ENCODE peak calls at places on chromosome 20, in eight cellular contexts. L is WERI-Rb-1, E is transverse colon, J is foreskin fibroblast, X is pancreas, A is K562, G is heart right ventricle, T is Panc1. V is an unnamed sample.
A peak's percentile ranks its signal among the peaks of the same experiment; 100 is the strongest.

GRCh38 chr20:45592574-45593189 is 13.6 kb upstream of the WFDC8 start:
- DNase-seq in T (peak; percentile 47), X (no peak), L (peak; percentile 43), A (peak; percentile 27), G (no peak), E (no peak), J (peak; percentile 30), V (peak; percentile 9)

GRCh38 chr20:38083338-38084048 is 49.9 kb downstream of the RPRD1B start:
- DNase-seq in J (no peak), T (no peak), A (no peak), G (no peak), E (no peak), X (no peak), L (no peak), V (peak; percentile 25)

GRCh38 chr20:39630215-39630614 is 668.1 kb downstream of the DHX35 start:
- DNase-seq in J (no peak), E (no peak), X (no peak), G (no peak), T (no peak), A (no peak), L (no peak), V (no peak)

GRCh38 chr20:38426006-38426405 is 9.1 kb downstream of the SNHG17 start:
- DNase-seq in G (no peak), A (no peak), X (no peak), T (no peak), L (no peak), J (peak; percentile 87), E (no peak), V (peak; percentile 87)

GRCh38 chr20:35625584-35626385 is 10.2 kb downstream of the SPAG4 start:
- DNase-seq in T (no peak), A (no peak), J (no peak), L (no peak), X (no peak), E (no peak), G (no peak), V (no peak)

GRCh38 chr20:33291830-33292355 is 8.9 kb downstream of the BPIFB1 start:
- DNase-seq in G (no peak), X (peak; percentile 75), J (no peak), E (peak; percentile 33), A (peak; percentile 84), L (peak; percentile 74), T (peak; percentile 42), V (no peak)

GRCh38 chr20:44111712-44112335 is 75.2 kb downstream of the JPH2 start:
- DNase-seq in A (no peak), T (no peak), G (no peak), J (peak; percentile 15), X (no peak), E (peak; percentile 19), L (no peak), V (no peak)

GRCh38 chr20:38805502-38805957 is at the start of gene PPP1R16B:
- DNase-seq in J (no peak), X (peak; percentile 47), L (peak; percentile 47), E (peak; percentile 70), G (peak; percentile 62), T (no peak), A (peak; percentile 83), V (no peak)

GRCh38 chr20:46255440-46256104 is 52.7 kb downstream of the CDH22 start:
- DNase-seq in G (peak; percentile 71), E (peak; percentile 87), A (peak; percentile 45), T (no peak), L (peak; percentile 68), X (peak; percentile 98), J (no peak), V (peak; percentile 7)

GRCh38 chr20:44626278-44626677 is 25.2 kb downstream of the ADA start:
- DNase-seq in E (no peak), A (no peak), J (no peak), X (no peak), G (no peak), T (no peak), L (no peak), V (no peak)

GRCh38 chr20:61042501-61043385 is 209.3 kb upstream of the CDH4 start:
- DNase-seq in J (peak; percentile 2), X (no peak), A (no peak), E (no peak), L (no peak), T (no peak), G (no peak), V (no peak)

GRCh38 chr20:43786885-43787284 is 60.1 kb upstream of the GTSF1L start:
- DNase-seq in X (no peak), G (no peak), T (no peak), A (no peak), L (no peak), E (no peak), J (no peak), V (no peak)

GRCh38 chr20:5000263-5001173 is 792 bp downstream of the SLC23A2 start:
- DNase-seq in J (no peak), E (peak; percentile 39), A (peak; percentile 40), L (peak; percentile 59), X (peak; percentile 68), T (no peak), G (peak; percentile 41), V (no peak)

GRCh38 chr20:38267251-38267650 is 6.7 kb upstream of the KIAA1755 start:
- DNase-seq in G (no peak), E (no peak), T (no peak), X (no peak), A (no peak), L (no peak), J (no peak), V (no peak)

GRCh38 chr20:9837634-9838033 is 1.2 kb downstream of the PAK5 start:
- DNase-seq in T (no peak), G (no peak), J (no peak), L (no peak), E (no peak), X (no peak), A (no peak), V (no peak)

GRCh38 chr20:9835302-9835701 is 3.6 kb downstream of the PAK5 start:
- DNase-seq in X (no peak), G (no peak), L (no peak), T (no peak), J (no peak), E (no peak), A (no peak), V (no peak)

GRCh38 chr20:9838378-9839295 is at the start of gene PAK5:
- DNase-seq in G (peak; percentile 8), E (no peak), J (peak; percentile 4), X (peak; percentile 95), A (no peak), L (peak; percentile 95), T (no peak), V (peak; percentile 48)

GRCh38 chr20:9838035-9838377 is 870 bp downstream of the PAK5 start:
- DNase-seq in E (no peak), L (no peak), G (no peak), A (no peak), X (no peak), J (no peak), T (no peak), V (no peak)

GRCh38 chr20:9839626-9840025 is 750 bp upstream of the PAK5 start:
- DNase-seq in T (no peak), A (no peak), G (no peak), L (no peak), E (no peak), J (no peak), X (no peak), V (no peak)
- H3K4me3 ChIP-seq in T (no peak overlapping the region), A (no peak overlapping the region), G (no peak overlapping the region), L (peak overlapping the region; percentile 59), E (no peak overlapping the region), J (no peak overlapping the region), X (no peak overlapping the region), V (no peak overlapping the region)

GRCh38 chr20:11852189-11852588 is 65.5 kb upstream of the BTBD3 start:
- DNase-seq in G (no peak), X (no peak), L (no peak), T (no peak), A (no peak), E (no peak), J (no peak), V (no peak)
- TF ChIP-seq CTCF in G (no peak), X (no peak), L (no peak), T (no peak), A (no peak), E (no peak), J (no peak), V (no peak)

DNA sequence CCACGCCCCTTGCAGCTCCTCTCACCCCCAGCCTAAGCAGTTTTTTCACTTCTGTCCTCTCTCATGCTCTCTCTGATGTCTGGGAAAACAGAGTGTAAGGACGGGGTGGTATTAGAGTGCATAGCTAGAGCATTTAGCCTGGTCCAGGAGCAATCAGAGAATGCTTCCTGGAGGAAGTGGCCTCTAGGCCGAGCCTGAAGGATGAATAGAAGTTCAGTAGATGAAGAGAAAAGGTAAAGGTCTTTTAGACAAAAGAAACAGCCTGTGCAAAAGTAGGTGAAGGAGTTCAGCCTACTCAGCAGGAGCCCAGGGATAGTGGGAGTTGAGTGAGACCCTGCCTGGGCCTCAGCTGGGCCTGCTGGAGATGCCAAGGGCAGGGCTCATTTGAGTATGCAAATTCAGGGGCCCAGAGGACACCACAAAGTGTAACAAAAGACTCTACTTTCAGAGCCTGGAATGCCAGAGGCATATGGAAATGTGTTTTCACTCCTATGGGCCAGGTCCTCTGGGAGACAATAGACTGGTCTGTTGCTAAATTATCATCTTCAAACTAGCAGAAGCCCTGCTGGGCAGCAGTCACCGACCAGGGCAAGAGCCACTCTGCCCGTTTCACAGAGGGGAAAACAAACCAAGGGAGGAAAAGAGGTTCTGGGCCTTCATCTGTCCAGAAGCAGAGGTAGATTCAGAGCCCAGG is 19.7 kb upstream of the TM9SF4 start:
- DNase-seq in G (no peak), X (no peak), L (no peak), A (no peak), E (no peak), T (no peak), J (no peak), V (no peak)
- H3K4me3 ChIP-seq in G (no peak overlapping the region), X (no peak overlapping the region), L (no peak overlapping the region), A (no peak overlapping the region), E (no peak overlapping the region), T (no peak overlapping the region), J (no peak overlapping the region), V (no peak overlapping the region)

GRCh38 chr20:25987073-25987927 is 290.6 kb upstream of the ZNF337 start:
- DNase-seq in E (peak; percentile 27), J (no peak), L (no peak), G (peak; percentile 51), A (peak; percentile 14), X (peak; percentile 78), T (peak; percentile 2), V (peak; percentile 22)

GRCh38 chr20:25989196-25989595 is 292.5 kb upstream of the ZNF337 start:
- DNase-seq in G (no peak), T (no peak), A (no peak), L (no peak), X (no peak), J (no peak), E (no peak), V (no peak)

GRCh38 chr20:25991051-25991755 is 294.6 kb upstream of the ZNF337 start:
- DNase-seq in J (no peak), A (no peak), G (no peak), E (no peak), T (no peak), X (no peak), L (no peak), V (no peak)

GRCh38 chr20:25984933-25985332 is 288.3 kb upstream of the ZNF337 start:
- DNase-seq in L (no peak), A (peak; percentile 10), X (peak; percentile 72), G (peak; percentile 71), J (peak; percentile 2), T (no peak), E (peak; percentile 26), V (peak; percentile 28)

DNA sequence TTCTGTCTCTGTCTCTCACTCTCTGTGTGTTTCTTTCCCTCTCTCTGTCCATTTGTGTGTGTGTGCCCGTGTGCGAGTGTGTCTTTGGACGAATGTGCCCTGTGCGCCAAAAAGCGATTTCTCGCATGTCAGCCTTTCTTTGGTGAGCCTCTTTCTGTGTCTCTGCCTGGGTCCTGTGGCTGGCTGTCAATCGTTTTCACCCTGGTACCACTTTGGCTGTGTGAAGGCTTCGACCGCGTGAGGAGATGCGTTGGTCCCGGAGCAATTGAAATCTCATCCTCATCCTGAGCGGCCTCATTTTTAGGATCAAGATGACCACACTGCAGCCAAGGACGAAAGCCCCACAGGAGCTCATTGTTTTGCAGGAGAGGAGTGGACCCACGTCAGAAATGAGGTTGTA is 288.9 kb upstream of the ZNF337 start:
- DNase-seq in L (no peak), T (no peak), E (no peak), A (no peak), X (no peak), G (no peak), J (no peak), V (no peak)
- TF ChIP-seq CTCF in L (no peak), T (no peak), E (no peak), A (no peak), X (no peak), G (no peak), J (no peak), V (no peak)

V was measured in astrocyte of the spinal cord.